ENCODE peak calls at places on chromosome X, in seven cellular contexts. One of them, this sample, is unnamed. For H3K36me3 and H3K27me3, the result is how much of the 10 kb centered on the place peaks cover.

GRCh38 chrX:33725556-33726232 is 406.4 kb downstream of the FAM47A start:
- DNase-seq in HCT116: no peak
- DNase-seq in HepG2: no peak
- DNase-seq in GM12878: no peak
- DNase-seq in K562: no peak
- DNase-seq in SK-N-SH: no peak
- DNase-seq in H1: no peak
- DNase-seq in this sample: no peak

GRCh38 chrX:97539970-97540519 is 656.3 kb downstream of the RPA4 start:
- DNase-seq in HCT116: no peak
- DNase-seq in HepG2: peak
- DNase-seq in GM12878: no peak
- DNase-seq in K562: no peak
- DNase-seq in SK-N-SH: no peak
- DNase-seq in H1: no peak
- DNase-seq in this sample: no peak

GRCh38 chrX:2330487-2330886 is 170.3 kb downstream of the DHRSX start:
- DNase-seq in HCT116: no peak
- DNase-seq in HepG2: no peak
- DNase-seq in GM12878: no peak
- DNase-seq in K562: no peak
- DNase-seq in SK-N-SH: no peak
- DNase-seq in H1: no peak
- DNase-seq in this sample: no peak

GRCh38 chrX:24150051-24150790 is 692 bp downstream of the ZFX start:
- DNase-seq in HCT116: peak
- DNase-seq in HepG2: peak
- DNase-seq in GM12878: peak
- DNase-seq in K562: peak
- DNase-seq in SK-N-SH: peak
- DNase-seq in H1: peak
- DNase-seq in this sample: no peak

GRCh38 chrX:153420851-153421599 is 9.8 kb downstream of the ZFP92 start:
- DNase-seq in HCT116: no peak
- DNase-seq in HepG2: no peak
- DNase-seq in GM12878: no peak
- DNase-seq in K562: no peak
- DNase-seq in SK-N-SH: no peak
- DNase-seq in H1: no peak
- DNase-seq in this sample: no peak

GRCh38 chrX:119190736-119191282 is 45.3 kb upstream of the PGRMC1 start:
- DNase-seq in HCT116: no peak
- DNase-seq in HepG2: no peak
- DNase-seq in GM12878: no peak
- DNase-seq in K562: no peak
- DNase-seq in SK-N-SH: no peak
- DNase-seq in H1: no peak
- DNase-seq in this sample: no peak

GRCh38 chrX:53294024-53294648 is 12.8 kb upstream of the IQSEC2 start:
- DNase-seq in HCT116: no peak
- DNase-seq in HepG2: no peak
- DNase-seq in GM12878: no peak
- DNase-seq in K562: no peak
- DNase-seq in SK-N-SH: no peak
- DNase-seq in H1: no peak
- DNase-seq in this sample: no peak

GRCh38 chrX:148530464-148531077 is 30.2 kb downstream of the AFF2 start:
- DNase-seq in HCT116: no peak
- DNase-seq in HepG2: no peak
- DNase-seq in GM12878: no peak
- DNase-seq in K562: peak
- DNase-seq in SK-N-SH: no peak
- DNase-seq in H1: no peak
- DNase-seq in this sample: no peak

GRCh38 chrX:1450381-1451161 is 2.1 kb downstream of the ASMTL start:
- DNase-seq in HCT116: no peak
- DNase-seq in HepG2: no peak
- DNase-seq in GM12878: no peak
- DNase-seq in K562: no peak
- DNase-seq in SK-N-SH: no peak
- DNase-seq in H1: no peak
- DNase-seq in this sample: no peak

GRCh38 chrX:42694260-42694815 is 83.6 kb downstream of the PPP1R2C start:
- DNase-seq in HCT116: no peak
- DNase-seq in HepG2: no peak
- DNase-seq in GM12878: no peak
- DNase-seq in K562: no peak
- DNase-seq in SK-N-SH: no peak
- DNase-seq in H1: no peak
- DNase-seq in this sample: no peak

GRCh38 chrX:127574829-127575228 is 477.4 kb downstream of the ACTRT1 start:
- DNase-seq in HCT116: no peak
- DNase-seq in HepG2: no peak
- DNase-seq in GM12878: no peak
- DNase-seq in K562: no peak
- DNase-seq in SK-N-SH: no peak
- DNase-seq in H1: no peak
- DNase-seq in this sample: no peak

GRCh38 chrX:38627683-38628082 is 66.3 kb downstream of the TSPAN7 start:
- DNase-seq in HCT116: peak
- DNase-seq in HepG2: peak
- DNase-seq in GM12878: no peak
- DNase-seq in K562: peak
- DNase-seq in SK-N-SH: peak
- DNase-seq in H1: peak
- DNase-seq in this sample: peak

GRCh38 chrX:140507982-140508305 is 3.1 kb upstream of the SOX3 start:
- DNase-seq in HCT116: no peak
- DNase-seq in HepG2: no peak
- DNase-seq in GM12878: no peak
- DNase-seq in K562: no peak
- DNase-seq in SK-N-SH: peak
- DNase-seq in H1: no peak
- DNase-seq in this sample: no peak

GRCh38 chrX:18537068-18537467 is 111.7 kb downstream of the CDKL5 start:
- DNase-seq in HCT116: no peak
- DNase-seq in HepG2: no peak
- DNase-seq in GM12878: no peak
- DNase-seq in K562: no peak
- DNase-seq in SK-N-SH: no peak
- DNase-seq in H1: no peak
- DNase-seq in this sample: no peak

GRCh38 chrX:110248582-110248981 is 69.3 kb downstream of the AMMECR1 start:
- DNase-seq in HCT116: no peak
- DNase-seq in HepG2: no peak
- DNase-seq in GM12878: no peak
- DNase-seq in K562: no peak
- DNase-seq in SK-N-SH: no peak
- DNase-seq in H1: no peak
- DNase-seq in this sample: no peak

GRCh38 chrX:134734343-134735001 is 76.2 kb upstream of the PLAC1 start:
- DNase-seq in HCT116: no peak
- DNase-seq in HepG2: no peak
- DNase-seq in GM12878: no peak
- DNase-seq in K562: no peak
- DNase-seq in SK-N-SH: peak
- DNase-seq in H1: no peak
- DNase-seq in this sample: no peak

GRCh38 chrX:107678957-107679740 is 50.8 kb downstream of the PRPS1 start:
- DNase-seq in HCT116: no peak
- DNase-seq in HepG2: no peak
- DNase-seq in GM12878: no peak
- DNase-seq in K562: peak
- DNase-seq in SK-N-SH: no peak
- DNase-seq in H1: no peak
- DNase-seq in this sample: no peak

GRCh38 chrX:137031517-137032377 is 2.0 kb downstream of the GPR101 start:
- DNase-seq in HCT116: no peak
- DNase-seq in HepG2: no peak
- DNase-seq in GM12878: peak
- DNase-seq in K562: peak
- DNase-seq in SK-N-SH: peak
- DNase-seq in H1: no peak
- DNase-seq in this sample: no peak

GRCh38 chrX:47690175-47690574 is 31.2 kb upstream of the UXT start:
- DNase-seq in HCT116: peak
- DNase-seq in HepG2: no peak
- DNase-seq in GM12878: no peak
- DNase-seq in K562: no peak
- DNase-seq in SK-N-SH: no peak
- DNase-seq in H1: no peak
- DNase-seq in this sample: no peak

GRCh38 chrX:41616255-41616654 is 72.5 kb upstream of the GPR34 start:
- DNase-seq in HCT116: no peak
- DNase-seq in HepG2: peak
- DNase-seq in GM12878: no peak
- DNase-seq in K562: no peak
- DNase-seq in SK-N-SH: no peak
- DNase-seq in H1: no peak
- DNase-seq in this sample: no peak

GRCh38 chrX:82648062-82648461 is 860.0 kb upstream of the POU3F4 start:
- DNase-seq in HCT116: no peak
- DNase-seq in HepG2: no peak
- DNase-seq in GM12878: no peak
- DNase-seq in K562: no peak
- DNase-seq in SK-N-SH: no peak
- DNase-seq in H1: no peak
- DNase-seq in this sample: no peak

GRCh38 chrX:125826080-125826479 is 340.0 kb downstream of the DCAF12L2 start:
- DNase-seq in HCT116: no peak
- DNase-seq in HepG2: no peak
- DNase-seq in GM12878: no peak
- DNase-seq in K562: no peak
- DNase-seq in SK-N-SH: no peak
- DNase-seq in H1: no peak
- DNase-seq in this sample: no peak
- TF ChIP-seq SIN3A in HCT116: no peak
- TF ChIP-seq SIN3A in HepG2: no peak
- TF ChIP-seq SIN3A in GM12878: no peak
- TF ChIP-seq SIN3A in K562: no peak
- TF ChIP-seq SIN3A in SK-N-SH: no peak
- TF ChIP-seq SIN3A in H1: no peak
- TF ChIP-seq SIN3A in this sample: no peak

GRCh38 chrX:30975467-30975866 is 86.4 kb upstream of the TAB3 start:
- DNase-seq in HCT116: no peak
- DNase-seq in HepG2: peak
- DNase-seq in GM12878: no peak
- DNase-seq in K562: no peak
- DNase-seq in SK-N-SH: no peak
- DNase-seq in H1: no peak
- DNase-seq in this sample: no peak

GRCh38 chrX:30973784-30974427 is 84.9 kb upstream of the TAB3 start:
- DNase-seq in HCT116: no peak
- DNase-seq in HepG2: no peak
- DNase-seq in GM12878: no peak
- DNase-seq in K562: peak
- DNase-seq in SK-N-SH: no peak
- DNase-seq in H1: no peak
- DNase-seq in this sample: no peak

GRCh38 chrX:30981968-30982367 is 89.9 kb downstream of the FTHL17 start:
- DNase-seq in HCT116: no peak
- DNase-seq in HepG2: no peak
- DNase-seq in GM12878: no peak
- DNase-seq in K562: no peak
- DNase-seq in SK-N-SH: no peak
- DNase-seq in H1: no peak
- DNase-seq in this sample: no peak

GRCh38 chrX:30982467-30982866 is 89.4 kb downstream of the FTHL17 start:
- DNase-seq in HCT116: no peak
- DNase-seq in HepG2: no peak
- DNase-seq in GM12878: no peak
- DNase-seq in K562: no peak
- DNase-seq in SK-N-SH: no peak
- DNase-seq in H1: no peak
- DNase-seq in this sample: no peak

DNA sequence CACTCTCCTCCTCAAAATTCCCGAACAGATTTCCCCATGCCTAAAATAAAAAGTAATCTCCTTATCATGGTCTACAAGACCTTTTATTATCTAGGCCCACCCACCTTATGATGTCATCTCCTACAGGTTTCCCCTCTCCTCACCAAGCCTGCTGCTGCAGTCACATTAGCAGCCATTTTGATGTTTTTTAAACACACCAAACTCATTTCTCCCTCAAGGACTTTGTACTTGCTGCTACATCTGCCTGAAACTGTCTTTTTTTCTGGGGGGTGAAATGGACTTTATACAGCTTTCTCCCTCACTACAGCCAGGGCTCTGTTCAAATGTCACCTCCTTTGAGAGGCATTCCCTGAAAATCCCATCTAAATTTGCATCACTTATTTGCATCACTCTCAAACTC is 90.2 kb upstream of the TAB3 start:
- DNase-seq in HCT116: no peak
- DNase-seq in HepG2: peak
- DNase-seq in GM12878: no peak
- DNase-seq in K562: no peak
- DNase-seq in SK-N-SH: no peak
- DNase-seq in H1: no peak
- DNase-seq in this sample: no peak
- H3K36me3 ChIP-seq in HCT116: under half
- H3K36me3 ChIP-seq in HepG2: under half
- H3K36me3 ChIP-seq in GM12878: under half
- H3K36me3 ChIP-seq in K562: under half
- H3K36me3 ChIP-seq in SK-N-SH: under half
- H3K36me3 ChIP-seq in H1: under half
- H3K36me3 ChIP-seq in this sample: under half

GRCh38 chrX:130246084-130246483 is 22.6 kb downstream of the ZNF280C start:
- DNase-seq in HCT116: no peak
- DNase-seq in HepG2: no peak
- DNase-seq in GM12878: no peak
- DNase-seq in K562: no peak
- DNase-seq in SK-N-SH: no peak
- DNase-seq in H1: no peak
- DNase-seq in this sample: no peak
- H3K27me3 ChIP-seq in HCT116: under half
- H3K27me3 ChIP-seq in HepG2: under half
- H3K27me3 ChIP-seq in GM12878: under half
- H3K27me3 ChIP-seq in K562: under half
- H3K27me3 ChIP-seq in SK-N-SH: under half
- H3K27me3 ChIP-seq in H1: under half
- H3K27me3 ChIP-seq in this sample: under half

DNA sequence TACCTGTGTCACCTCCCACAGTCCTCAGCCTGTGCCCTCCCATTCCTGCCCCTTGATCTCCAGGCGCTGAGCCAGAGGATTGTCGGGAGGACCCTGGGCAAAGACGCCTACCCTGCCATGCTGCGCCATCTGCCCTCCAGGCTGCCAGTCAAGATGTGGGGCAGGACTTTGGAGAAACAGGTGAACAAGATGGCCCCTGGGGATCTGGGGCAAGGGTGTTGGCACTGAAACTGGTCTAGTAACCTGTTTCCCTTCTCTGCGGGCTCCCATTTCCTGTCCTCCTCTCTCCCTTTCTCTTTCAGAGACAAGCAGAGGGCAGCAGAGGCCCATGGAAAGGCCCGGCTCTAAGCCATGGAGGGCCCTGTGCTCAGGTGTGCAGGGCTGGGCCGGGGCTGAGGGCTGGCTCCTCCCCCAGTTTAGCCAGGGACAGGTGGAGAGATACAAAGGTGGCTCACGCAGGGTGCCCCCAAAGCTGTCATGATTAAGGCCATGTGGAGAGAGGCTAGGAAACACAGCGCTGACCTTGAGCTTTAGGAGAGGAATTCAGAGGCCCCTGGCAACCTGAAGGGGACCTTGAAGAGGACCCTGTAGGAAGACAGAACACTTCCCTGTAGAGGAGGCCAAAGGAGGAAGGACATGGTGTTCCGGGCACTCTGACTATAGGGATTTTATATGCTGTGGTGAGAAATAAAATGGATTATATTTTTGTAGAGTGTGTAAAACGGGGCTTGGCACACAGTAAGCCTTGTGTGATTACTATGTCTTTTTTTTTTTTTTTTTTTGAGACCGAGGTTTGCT is at the start of gene GLOD5:
- DNase-seq in HCT116: peak
- DNase-seq in HepG2: peak
- DNase-seq in GM12878: no peak
- DNase-seq in K562: peak
- DNase-seq in SK-N-SH: peak
- DNase-seq in H1: peak
- DNase-seq in this sample: no peak
- TF ChIP-seq SIN3A in HCT116: no peak
- TF ChIP-seq SIN3A in HepG2: no peak
- TF ChIP-seq SIN3A in GM12878: no peak
- TF ChIP-seq SIN3A in K562: no peak
- TF ChIP-seq SIN3A in SK-N-SH: no peak
- TF ChIP-seq SIN3A in H1: no peak
- TF ChIP-seq SIN3A in this sample: no peak

This sample was measured in Panc1.